ENCODE peak calls at places on chromosomes 16 and 17, in nine cellular contexts. V is adrenal gland, F is ureter, H is substantia nigra, Q is SHP77, C is astrocyte of the spinal cord, O is neural crest cell, R is omental fat pad, B is COLO829. Z is an unnamed sample.

GRCh38 chr16:54744998-54745397 is 185.7 kb upstream of the IRX5 start:
- DNase-seq in V (no peak), F (no peak), H (no peak), Q (no peak), C (no peak), O (no peak), R (no peak), B (no peak), Z (no peak)

GRCh38 chr17:56599093-56599492 is 5.6 kb downstream of the NOG start:
- DNase-seq in V (no peak), F (no peak), H (no peak), Q (no peak), C (no peak), O (no peak), R (no peak), B (no peak), Z (peak)

GRCh38 chr16:53369921-53370320 is 64.3 kb upstream of the RBL2 start:
- DNase-seq in V (no peak), F (no peak), H (no peak), Q (no peak), C (no peak), O (no peak), R (no peak), B (no peak), Z (no peak)

GRCh38 chr16:82509636-82510035 is 117.1 kb upstream of the CDH13 start:
- DNase-seq in V (no peak), F (no peak), H (peak), Q (no peak), C (peak), O (no peak), R (no peak), B (no peak), Z (no peak)

GRCh38 chr16:17773698-17774101 is 302.9 kb upstream of the XYLT1 start:
- DNase-seq in V (no peak), F (no peak), H (no peak), Q (no peak), C (peak), O (no peak), R (no peak), B (no peak), Z (no peak)

GRCh38 chr17:33497623-33498022 is 204.5 kb upstream of the ASIC2 start:
- DNase-seq in V (no peak), F (no peak), H (no peak), Q (no peak), C (no peak), O (no peak), R (no peak), B (no peak), Z (no peak)

GRCh38 chr16:27428035-27428785 is 26.2 kb downstream of the IL21R start:
- DNase-seq in V (no peak), F (peak), H (no peak), Q (no peak), C (no peak), O (no peak), R (no peak), B (no peak), Z (no peak)

GRCh38 chr16:63461248-63461841 is 1425.1 kb upstream of the CDH8 start:
- DNase-seq in V (peak), F (peak), H (no peak), Q (peak), C (peak), O (peak), R (no peak), B (no peak), Z (no peak)

GRCh38 chr17:17108681-17109049 is 66.4 kb downstream of the MPRIP start:
- DNase-seq in V (no peak), F (peak), H (peak), Q (peak), C (no peak), O (no peak), R (no peak), B (no peak), Z (no peak)

GRCh38 chr17:4087911-4088693 is 54.7 kb downstream of the ZZEF1 start:
- DNase-seq in V (no peak), F (no peak), H (no peak), Q (no peak), C (peak), O (no peak), R (no peak), B (peak), Z (no peak)

GRCh38 chr17:41340934-41341861 is 9.4 kb downstream of the KRT33A start:
- DNase-seq in V (no peak), F (no peak), H (no peak), Q (no peak), C (no peak), O (no peak), R (no peak), B (no peak), Z (peak)

GRCh38 chr17:77645441-77646430 is 312.8 kb upstream of the TNRC6C start:
- DNase-seq in V (no peak), F (no peak), H (no peak), Q (no peak), C (no peak), O (no peak), R (no peak), B (no peak), Z (peak)

GRCh38 chr17:76138234-76138895 is 2.7 kb downstream of the FOXJ1 start:
- DNase-seq in V (no peak), F (no peak), H (peak), Q (no peak), C (no peak), O (peak), R (no peak), B (no peak), Z (no peak)

GRCh38 chr17:45700171-45701090 is 83.7 kb upstream of the CRHR1 start:
- DNase-seq in V (no peak), F (no peak), H (no peak), Q (peak), C (no peak), O (no peak), R (no peak), B (no peak), Z (no peak)

GRCh38 chr16:50688867-50689266 is 4.5 kb upstream of the NOD2 start:
- DNase-seq in V (no peak), F (no peak), H (no peak), Q (no peak), C (no peak), O (no peak), R (no peak), B (no peak), Z (no peak)

GRCh38 chr17:77233635-77234334 is 93.0 kb downstream of the SEC14L1 start:
- DNase-seq in V (peak), F (no peak), H (no peak), Q (peak), C (peak), O (no peak), R (peak), B (no peak), Z (no peak)

GRCh38 chr16:88619859-88620655 is 18.3 kb upstream of the IL17C start:
- DNase-seq in V (no peak), F (no peak), H (no peak), Q (no peak), C (peak), O (no peak), R (no peak), B (no peak), Z (peak)

GRCh38 chr16:67114793-67115192 is 5.1 kb downstream of the PHAF1 start:
- DNase-seq in V (no peak), F (no peak), H (no peak), Q (no peak), C (peak), O (no peak), R (no peak), B (no peak), Z (no peak)

GRCh38 chr17:72344613-72345012 is 223.8 kb downstream of the SOX9 start:
- DNase-seq in V (no peak), F (no peak), H (no peak), Q (no peak), C (no peak), O (no peak), R (no peak), B (no peak), Z (no peak)

GRCh38 chr17:69921046-69921445 is 154.0 kb upstream of the KCNJ16 start:
- DNase-seq in V (no peak), F (no peak), H (no peak), Q (no peak), C (no peak), O (no peak), R (no peak), B (no peak), Z (no peak)

GRCh38 chr17:76271669-76272540 is 6.8 kb downstream of the UBALD2 start:
- DNase-seq in V (no peak), F (peak), H (no peak), Q (no peak), C (no peak), O (no peak), R (no peak), B (no peak), Z (peak)

GRCh38 chr16:27708651-27709050 is 158.7 kb downstream of the KATNIP start:
- DNase-seq in V (no peak), F (no peak), H (no peak), Q (no peak), C (no peak), O (no peak), R (no peak), B (no peak), Z (no peak)

GRCh38 chr17:63698381-63698885 is 1.5 kb downstream of the LIMD2 start:
- DNase-seq in V (no peak), F (no peak), H (no peak), Q (no peak), C (no peak), O (no peak), R (no peak), B (no peak), Z (peak)

GRCh38 chr16:87332150-87332549 is 15.0 kb upstream of the C16orf95 start:
- DNase-seq in V (peak), F (no peak), H (no peak), Q (no peak), C (no peak), O (no peak), R (no peak), B (no peak), Z (no peak)

GRCh38 chr17:54944796-54945195 is 23.7 kb downstream of the COX11 start:
- DNase-seq in V (no peak), F (no peak), H (no peak), Q (no peak), C (peak), O (no peak), R (no peak), B (no peak), Z (no peak)

GRCh38 chr16:64870859-64871258 is 251.0 kb downstream of the CDH11 start:
- DNase-seq in V (no peak), F (no peak), H (no peak), Q (no peak), C (no peak), O (no peak), R (no peak), B (no peak), Z (no peak)

GRCh38 chr16:35605921-35606320 is 2146.5 kb downstream of the TP53TG3F start:
- DNase-seq in V (no peak), F (no peak), H (no peak), Q (no peak), C (no peak), O (no peak), R (no peak), B (no peak), Z (no peak)

GRCh38 chr16:73028263-73028662 is 19.7 kb downstream of the ZFHX3 start:
- DNase-seq in V (no peak), F (no peak), H (no peak), Q (no peak), C (no peak), O (no peak), R (no peak), B (no peak), Z (no peak)

GRCh38 chr16:22001591-22001990 is 675 bp upstream of the PDZD9 start:
- DNase-seq in V (no peak), F (no peak), H (no peak), Q (no peak), C (peak), O (no peak), R (no peak), B (peak), Z (no peak)

GRCh38 chr17:40726919-40727318 is 23.4 kb upstream of the KRT24 start:
- DNase-seq in V (no peak), F (no peak), H (no peak), Q (no peak), C (peak), O (no peak), R (no peak), B (no peak), Z (no peak)

GRCh38 chr17:20083460-20083859 is 74.3 kb downstream of the SPECC1 start:
- DNase-seq in V (no peak), F (no peak), H (no peak), Q (no peak), C (no peak), O (no peak), R (no peak), B (no peak), Z (no peak)

GRCh38 chr16:89711601-89712475 is 8.9 kb downstream of the VPS9D1 start:
- DNase-seq in V (peak), F (no peak), H (no peak), Q (peak), C (peak), O (peak), R (no peak), B (peak), Z (peak)

Z was measured in stimulated activated naive CD8-positive, alpha-beta T cell treated with anti-CD3 and anti-CD28 coated beads, Interleukin-15, amount 100 ng/mL, for 72 hours.